ENCODE peak calls at places on chromosomes 7 and 10, in eight cellular contexts. B, W, T, M, L, C, I and R are unnamed samples.

GRCh38 chr7:159112136-159113011 is 32.3 kb downstream of the VIPR2 start:
- DNase-seq in B (no peak), W (no peak), T (no peak), M (no peak), L (no peak), C (no peak), I (peak; percentile 6), R (peak; percentile 8)

GRCh38 chr7:36967387-36967786 is 243.1 kb upstream of the AOAH start:
- DNase-seq in B (peak; percentile 71), W (no peak), T (no peak), M (peak; percentile 53), L (peak; percentile 81), C (peak; percentile 78), I (peak; percentile 60), R (peak; percentile 62)

GRCh38 chr7:44348300-44348699 is 22.9 kb upstream of the CAMK2B start:
- DNase-seq in B (peak; percentile 39), W (no peak), T (no peak), M (no peak), L (peak; percentile 79), C (peak; percentile 67), I (no peak), R (no peak)

GRCh38 chr10:29517352-29517923 is 117.3 kb downstream of the SVIL start:
- DNase-seq in B (peak; percentile 63), W (no peak), T (no peak), M (no peak), L (peak; percentile 88), C (peak; percentile 61), I (no peak), R (no peak)

GRCh38 chr10:107043461-107043860 is 121.0 kb downstream of the SORCS1 start:
- DNase-seq in B (no peak), W (no peak), T (no peak), M (no peak), L (no peak), C (no peak), I (no peak), R (no peak)

GRCh38 chr7:69814421-69814962 is 216.2 kb downstream of the AUTS2 start:
- DNase-seq in B (peak; percentile 33), W (no peak), T (no peak), M (no peak), L (peak; percentile 32), C (peak; percentile 63), I (no peak), R (no peak)

GRCh38 chr7:106039486-106040060 is 72.5 kb downstream of the SYPL1 start:
- DNase-seq in B (no peak), W (no peak), T (no peak), M (peak; percentile 39), L (peak; percentile 67), C (peak; percentile 89), I (peak; percentile 89), R (no peak)

GRCh38 chr7:150737265-150738055 is at the start of gene GIMAP5:
- DNase-seq in B (no peak), W (no peak), T (no peak), M (peak; percentile 38), L (no peak), C (no peak), I (no peak), R (no peak)

GRCh38 chr7:55252386-55252785 is 112.8 kb upstream of the LANCL2 start:
- DNase-seq in B (no peak), W (no peak), T (no peak), M (no peak), L (no peak), C (peak; percentile 14), I (no peak), R (no peak)

GRCh38 chr7:150329331-150330106 is 6.2 kb upstream of the ACTR3C start:
- DNase-seq in B (peak; percentile 90), W (no peak), T (no peak), M (no peak), L (peak; percentile 91), C (no peak), I (no peak), R (no peak)

GRCh38 chr7:110442386-110442837 is 648.5 kb upstream of the LRRN3 start:
- DNase-seq in B (peak; percentile 64), W (no peak), T (no peak), M (no peak), L (peak; percentile 73), C (no peak), I (no peak), R (peak; percentile 21)

GRCh38 chr7:101133621-101134398 is 6.9 kb downstream of the SERPINE1 start:
- DNase-seq in B (no peak), W (no peak), T (no peak), M (no peak), L (no peak), C (peak; percentile 60), I (no peak), R (no peak)

GRCh38 chr10:71397340-71398212 is 856 bp downstream of the CDH23 start:
- DNase-seq in B (no peak), W (no peak), T (no peak), M (no peak), L (no peak), C (no peak), I (no peak), R (peak; percentile 20)

GRCh38 chr10:75401569-75402485 is at the start of gene ZNF503:
- DNase-seq in B (peak; percentile 80), W (peak; percentile 97), T (no peak), M (peak; percentile 98), L (peak; percentile 95), C (peak; percentile 99), I (peak; percentile 99), R (peak; percentile 98)

GRCh38 chr10:34504534-34504933 is 310.6 kb downstream of the PARD3 start:
- DNase-seq in B (no peak), W (no peak), T (no peak), M (no peak), L (no peak), C (peak; percentile 67), I (no peak), R (no peak)

GRCh38 chr10:43819464-43820225 is 171.0 kb upstream of the ZNF32 start:
- DNase-seq in B (no peak), W (no peak), T (no peak), M (no peak), L (no peak), C (no peak), I (no peak), R (peak; percentile 56)

GRCh38 chr10:127069436-127069835 is 127.0 kb downstream of the INSYN2A start:
- DNase-seq in B (no peak), W (no peak), T (no peak), M (no peak), L (no peak), C (no peak), I (no peak), R (no peak)

GRCh38 chr7:136998495-136998894 is 130.0 kb downstream of the CHRM2 start:
- DNase-seq in B (no peak), W (no peak), T (no peak), M (no peak), L (no peak), C (peak; percentile 44), I (no peak), R (no peak)

GRCh38 chr7:111126987-111127386 is 36.1 kb downstream of the LRRN3 start:
- DNase-seq in B (no peak), W (no peak), T (no peak), M (no peak), L (no peak), C (peak; percentile 60), I (no peak), R (no peak)

GRCh38 chr10:95236068-95236903 is 42.2 kb downstream of the ACSM6 start:
- DNase-seq in B (no peak), W (no peak), T (no peak), M (no peak), L (no peak), C (peak; percentile 82), I (no peak), R (no peak)

DNA sequence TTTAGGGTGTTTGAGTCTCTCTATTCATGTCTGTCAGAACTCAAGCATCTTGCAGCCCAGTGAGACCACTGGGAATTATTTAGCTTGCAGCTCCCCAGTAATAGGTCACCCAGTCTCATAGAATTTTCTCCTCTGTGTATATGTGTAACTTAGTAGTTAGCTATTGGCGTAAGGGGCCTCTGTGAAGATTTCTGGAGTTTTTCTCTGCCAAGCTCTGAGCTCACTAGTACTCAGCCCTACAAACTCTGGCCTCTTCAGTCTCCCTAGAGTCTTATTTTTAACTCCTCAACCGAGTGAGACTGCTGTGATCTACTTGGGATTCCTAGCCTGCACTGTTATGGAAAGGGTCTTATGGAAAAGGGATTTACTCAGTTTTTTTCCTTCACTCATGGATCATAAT is 90.2 kb downstream of the PPP1R9A start:
- DNase-seq in B (no peak), W (no peak), T (no peak), M (no peak), L (no peak), C (no peak), I (no peak), R (no peak)
- H3K9me3 ChIP-seq in B (no peaks in the 10 kb centered on the region), W (no peaks in the 10 kb centered on the region), T (no peaks in the 10 kb centered on the region), M (no peaks in the 10 kb centered on the region), L (no peaks in the 10 kb centered on the region), C (no peaks in the 10 kb centered on the region), I (no peaks in the 10 kb centered on the region), R (no peaks in the 10 kb centered on the region)

GRCh38 chr10:133608855-133609254 is 17.7 kb downstream of the FRG2B start:
- DNase-seq in B (no peak), W (no peak), T (no peak), M (no peak), L (no peak), C (peak; percentile 59), I (no peak), R (no peak)
- H3K9me3 ChIP-seq in B (peaks cover 8% of the 10 kb centered on the region), W (no peaks in the 10 kb centered on the region), T (no peaks in the 10 kb centered on the region), M (no peaks in the 10 kb centered on the region), L (peaks cover 71% of the 10 kb centered on the region), C (no peaks in the 10 kb centered on the region), I (no peaks in the 10 kb centered on the region), R (no peaks in the 10 kb centered on the region)

GRCh38 chr7:157861551-157861950 is 524.7 kb downstream of the DNAJB6 start:
- DNase-seq in B (no peak), W (no peak), T (no peak), M (no peak), L (no peak), C (no peak), I (no peak), R (no peak)
- H3K9me3 ChIP-seq in B (no peaks in the 10 kb centered on the region), W (no peaks in the 10 kb centered on the region), T (no peaks in the 10 kb centered on the region), M (no peaks in the 10 kb centered on the region), L (no peaks in the 10 kb centered on the region), C (no peaks in the 10 kb centered on the region), I (no peaks in the 10 kb centered on the region), R (no peaks in the 10 kb centered on the region)

DNA sequence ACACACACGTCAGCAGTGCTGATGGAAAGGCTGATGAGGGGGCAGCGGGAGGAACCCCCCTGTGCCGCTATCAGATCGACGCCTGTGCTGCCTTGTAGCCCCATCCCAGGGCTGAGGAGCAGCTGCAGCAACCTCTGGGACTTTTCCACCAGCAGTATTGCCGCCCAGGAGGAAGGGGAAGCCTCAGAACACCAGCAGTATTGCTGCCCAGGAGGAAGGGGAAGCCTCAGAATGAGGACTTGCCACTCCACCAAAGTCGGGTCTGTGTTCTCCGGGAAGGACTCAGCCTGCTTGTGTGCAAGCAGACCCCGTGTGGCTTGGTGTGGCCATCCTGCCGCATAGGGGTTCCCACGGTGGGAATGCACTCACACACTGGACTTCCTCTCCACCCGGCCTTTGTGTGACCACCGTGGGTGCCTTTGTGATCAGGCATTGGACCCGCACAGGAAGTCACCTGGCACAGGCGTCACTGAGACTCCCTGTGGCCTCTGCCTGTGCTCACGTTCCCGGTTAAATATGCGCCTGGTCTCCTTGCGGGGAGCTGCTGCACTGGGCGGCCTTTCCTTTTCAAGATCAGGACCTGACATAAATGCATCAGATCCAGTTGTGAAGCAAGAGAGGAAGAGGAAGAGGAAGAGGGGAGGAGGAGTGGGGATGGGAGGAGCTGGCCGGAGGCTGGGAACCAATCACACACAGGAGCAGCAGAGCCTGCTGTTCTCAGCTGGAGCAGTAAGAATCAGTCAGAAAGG is 248.5 kb downstream of the DNAJB6 start:
- DNase-seq in B (no peak), W (no peak), T (no peak), M (no peak), L (no peak), C (no peak), I (no peak), R (no peak)
- H3K9me3 ChIP-seq in B (no peaks in the 10 kb centered on the region), W (peaks cover 4% of the 10 kb centered on the region), T (no peaks in the 10 kb centered on the region), M (no peaks in the 10 kb centered on the region), L (no peaks in the 10 kb centered on the region), C (no peaks in the 10 kb centered on the region), I (no peaks in the 10 kb centered on the region), R (no peaks in the 10 kb centered on the region)

GRCh38 chr7:147415991-147416390 is 1174.6 kb upstream of the C7orf33 start:
- DNase-seq in B (no peak), W (no peak), T (no peak), M (no peak), L (no peak), C (no peak), I (no peak), R (no peak)
- H3K9me3 ChIP-seq in B (no peaks in the 10 kb centered on the region), W (no peaks in the 10 kb centered on the region), T (no peaks in the 10 kb centered on the region), M (no peaks in the 10 kb centered on the region), L (no peaks in the 10 kb centered on the region), C (no peaks in the 10 kb centered on the region), I (no peaks in the 10 kb centered on the region), R (no peaks in the 10 kb centered on the region)